ENCODE peak calls at places on chromosomes 13 and 19, in nine cellular contexts. V is thoracic aorta, L is PC-3, X is heart right ventricle, W is esophagus squamous epithelium, G is ascending aorta, T is heart left ventricle, K is GM23248, P is Peyer's patch. F is an unnamed sample. For H3K9me3, the result is how much of the 10 kb centered on the place peaks cover.

GRCh38 chr19:6278740-6279619 is 795 bp downstream of the MLLT1 start:
- DNase-seq in K (peak), X (no peak), T (no peak), G (no peak), W (no peak), P (no peak), V (no peak), L (no peak), F (no peak)

GRCh38 chr19:33167438-33167837 is 26.7 kb upstream of the LRP3 start:
- DNase-seq in X (no peak), G (no peak), P (no peak), W (no peak), T (no peak), L (no peak), K (no peak), V (no peak), F (no peak)

GRCh38 chr19:49339364-49340068 is 4.3 kb downstream of the CD37 start:
- DNase-seq in P (peak), K (peak), G (peak), W (no peak), L (peak), X (peak), V (peak), T (peak), F (peak)

GRCh38 chr19:48492925-48493717 is 18.5 kb downstream of the LMTK3 start:
- DNase-seq in V (peak), X (peak), T (peak), L (peak), W (peak), G (peak), K (peak), P (peak), F (peak)

GRCh38 chr19:57850553-57851017 is 926 bp downstream of the ZNF587 start:
- DNase-seq in T (no peak), P (no peak), G (no peak), X (peak), V (no peak), K (peak), W (no peak), L (peak), F (no peak)

GRCh38 chr19:49427855-49428546 is 2.8 kb downstream of the GFY start:
- DNase-seq in W (no peak), K (peak), V (no peak), P (peak), T (no peak), L (peak), G (no peak), X (no peak), F (no peak)

GRCh38 chr13:26956532-26957142 is 196.1 kb upstream of the GPR12 start:
- DNase-seq in T (no peak), W (no peak), G (no peak), L (no peak), X (no peak), P (no peak), V (no peak), K (no peak), F (no peak)

GRCh38 chr13:53200498-53201453 is 172.2 kb downstream of the OLFM4 start:
- DNase-seq in K (peak), P (no peak), L (no peak), W (no peak), T (peak), X (peak), V (no peak), G (no peak), F (peak)

GRCh38 chr19:17294051-17294891 is 9.0 kb downstream of the ABHD8 start:
- DNase-seq in K (peak), X (no peak), V (no peak), P (peak), G (no peak), L (no peak), W (no peak), T (no peak), F (peak)

GRCh38 chr13:102440259-102440936 is 38.5 kb upstream of the FGF14 start:
- DNase-seq in T (no peak), W (no peak), L (no peak), G (no peak), P (no peak), X (no peak), V (no peak), K (no peak), F (peak)

GRCh38 chr19:56282809-56283208 is 10.3 kb downstream of the EDDM13 start:
- DNase-seq in X (no peak), T (no peak), V (no peak), K (no peak), W (no peak), L (no peak), G (no peak), P (no peak), F (no peak)

GRCh38 chr19:53927745-53928144 is 18.7 kb downstream of the CACNG7 start:
- DNase-seq in X (peak), P (no peak), V (no peak), K (peak), G (no peak), T (no peak), L (peak), W (no peak), F (no peak)

GRCh38 chr13:51826606-51827005 is 18.4 kb downstream of the TMEM272 start:
- DNase-seq in P (no peak), V (no peak), L (no peak), T (peak), G (no peak), K (peak), X (peak), W (no peak), F (no peak)

GRCh38 chr13:99087954-99088491 is 110.2 kb upstream of the DOCK9 start:
- DNase-seq in T (no peak), L (peak), X (peak), W (no peak), V (no peak), P (no peak), K (no peak), G (no peak), F (peak)

DNA sequence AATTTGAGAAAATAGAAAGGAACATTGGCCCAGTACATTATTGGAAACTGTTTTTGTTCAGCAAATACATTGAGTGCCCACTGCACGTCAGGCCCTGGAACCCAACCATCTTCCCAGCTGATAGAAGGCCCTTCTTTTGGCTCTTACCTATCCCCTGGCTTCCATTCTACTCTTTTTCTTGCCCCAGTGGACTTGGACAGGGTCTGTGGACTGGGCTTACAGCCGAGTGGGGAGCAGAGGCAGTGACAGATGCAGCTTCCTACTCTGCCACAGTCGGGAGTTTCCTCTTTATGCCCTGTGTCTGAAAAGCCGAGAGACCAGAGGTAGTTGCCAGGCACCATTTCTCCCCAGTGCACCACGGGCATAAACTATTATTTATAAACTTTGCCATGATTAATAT is 70.4 kb downstream of the ARHGAP35 start:
- DNase-seq in W (no peak), G (no peak), P (no peak), L (no peak), V (no peak), K (no peak), X (no peak), T (no peak), F (no peak)
- H3K27ac ChIP-seq in W (no peak), G (peak), P (no peak), L (peak), V (peak), K (no peak), X (no peak), T (no peak), F (no peak)

GRCh38 chr13:114151031-114151430 is 18.6 kb upstream of the RASA3 start:
- DNase-seq in V (no peak), K (no peak), L (no peak), W (no peak), G (no peak), P (no peak), T (no peak), X (no peak), F (no peak)
- H3K9me3 ChIP-seq in V (under half), K (under half), L (under half), W (under half), G (under half), P (under half), T (under half), X (under half), F (under half)

GRCh38 chr19:18939922-18940775 is 868 bp downstream of the HOMER3 start:
- DNase-seq in L (peak), K (peak), T (peak), V (no peak), G (peak), W (no peak), X (peak), P (no peak), F (peak)
- H3K27ac ChIP-seq in L (no peak), K (peak), T (peak), V (peak), G (peak), W (peak), X (no peak), P (peak), F (peak)

GRCh38 chr19:43847884-43848283 is 20.8 kb downstream of the ZNF283 start:
- DNase-seq in X (no peak), W (no peak), G (no peak), V (no peak), T (no peak), K (no peak), L (no peak), P (no peak), F (no peak)
- H3K9me3 ChIP-seq in X (under half), W (half or more), G (half or more), V (half or more), T (half or more), K (under half), L (half or more), P (under half), F (half or more)

GRCh38 chr19:46378268-46378667 is 31.4 kb downstream of the PPP5C start:
- DNase-seq in G (peak), K (peak), T (no peak), V (no peak), L (no peak), X (no peak), P (no peak), W (no peak), F (no peak)
- H3K27ac ChIP-seq in G (peak), K (peak), T (peak), V (peak), L (no peak), X (peak), P (no peak), W (peak), F (no peak)

F was measured in upper lobe of right lung.